ENCODE peak calls at places on chromosome 17, in nine cellular contexts. R is mucosa of descending colon, G is left ventricle myocardium inferior, U is AG10803, E is fibroblast of lung, J is fibroblast of the aortic adventitia, K is PC-3, L is astrocyte of the spinal cord, T is bronchial epithelial cell. Y is an unnamed sample.

GRCh38 chr17:21201302-21201602 is 12.7 kb downstream of the TMEM11 start:
- DNase-seq in E (no peak), K (peak), R (no peak), J (peak), T (peak), L (no peak), G (peak), U (peak), Y (no peak)

GRCh38 chr17:3827124-3827773 is 18.8 kb downstream of the NCBP3 start:
- DNase-seq in T (peak), E (peak), U (peak), R (no peak), G (no peak), K (peak), L (peak), J (peak), Y (peak)

GRCh38 chr17:65902165-65902564 is 289.8 kb downstream of the CEP112 start:
- DNase-seq in K (no peak), R (no peak), G (no peak), U (no peak), J (no peak), E (no peak), L (no peak), T (no peak), Y (no peak)

GRCh38 chr17:49557204-49558024 is 18.3 kb upstream of the NXPH3 start:
- DNase-seq in K (peak), J (peak), T (peak), L (peak), U (peak), R (no peak), G (no peak), E (peak), Y (peak)

GRCh38 chr17:29836643-29837042 is 93.4 kb downstream of the SSH2 start:
- DNase-seq in G (no peak), E (peak), K (no peak), R (no peak), L (no peak), U (peak), J (peak), T (no peak), Y (no peak)

GRCh38 chr17:16953841-16954240 is 18.1 kb downstream of the TNFRSF13B start:
- DNase-seq in U (no peak), L (no peak), J (no peak), E (no peak), T (no peak), R (no peak), K (no peak), G (no peak), Y (peak)

GRCh38 chr17:8131844-8132441 is 8.0 kb upstream of the HES7 start:
- DNase-seq in K (peak), U (no peak), T (peak), J (no peak), R (no peak), L (no peak), G (no peak), E (no peak), Y (no peak)

GRCh38 chr17:57340160-57340981 is 84.0 kb downstream of the MSI2 start:
- DNase-seq in G (no peak), L (no peak), J (no peak), K (no peak), T (no peak), U (no peak), E (no peak), R (no peak), Y (no peak)

GRCh38 chr17:45132569-45133463 is 501 bp upstream of the PLCD3 start:
- DNase-seq in E (peak), L (peak), R (peak), G (peak), J (peak), T (peak), U (peak), K (peak), Y (peak)

GRCh38 chr17:50123649-50124349 is 6.2 kb downstream of the SAMD14 start:
- DNase-seq in J (no peak), T (no peak), L (peak), E (no peak), G (no peak), U (no peak), R (no peak), K (no peak), Y (no peak)

GRCh38 chr17:35742496-35742895 is 10.5 kb downstream of the GAS2L2 start:
- DNase-seq in L (no peak), E (no peak), J (no peak), K (no peak), U (no peak), R (no peak), T (no peak), G (no peak), Y (no peak)

GRCh38 chr17:78366109-78366848 is 6.4 kb upstream of the SOCS3 start:
- DNase-seq in T (no peak), J (no peak), R (peak), U (no peak), L (peak), G (no peak), E (peak), K (no peak), Y (peak)

GRCh38 chr17:78360371-78361226 is 722 bp upstream of the SOCS3 start:
- DNase-seq in E (peak), L (peak), T (peak), U (peak), K (peak), G (peak), J (peak), R (peak), Y (peak)

GRCh38 chr17:57689254-57689653 is 55.8 kb downstream of the CCDC182 start:
- DNase-seq in K (no peak), E (no peak), U (no peak), J (no peak), T (no peak), R (no peak), L (no peak), G (no peak), Y (no peak)

DNA sequence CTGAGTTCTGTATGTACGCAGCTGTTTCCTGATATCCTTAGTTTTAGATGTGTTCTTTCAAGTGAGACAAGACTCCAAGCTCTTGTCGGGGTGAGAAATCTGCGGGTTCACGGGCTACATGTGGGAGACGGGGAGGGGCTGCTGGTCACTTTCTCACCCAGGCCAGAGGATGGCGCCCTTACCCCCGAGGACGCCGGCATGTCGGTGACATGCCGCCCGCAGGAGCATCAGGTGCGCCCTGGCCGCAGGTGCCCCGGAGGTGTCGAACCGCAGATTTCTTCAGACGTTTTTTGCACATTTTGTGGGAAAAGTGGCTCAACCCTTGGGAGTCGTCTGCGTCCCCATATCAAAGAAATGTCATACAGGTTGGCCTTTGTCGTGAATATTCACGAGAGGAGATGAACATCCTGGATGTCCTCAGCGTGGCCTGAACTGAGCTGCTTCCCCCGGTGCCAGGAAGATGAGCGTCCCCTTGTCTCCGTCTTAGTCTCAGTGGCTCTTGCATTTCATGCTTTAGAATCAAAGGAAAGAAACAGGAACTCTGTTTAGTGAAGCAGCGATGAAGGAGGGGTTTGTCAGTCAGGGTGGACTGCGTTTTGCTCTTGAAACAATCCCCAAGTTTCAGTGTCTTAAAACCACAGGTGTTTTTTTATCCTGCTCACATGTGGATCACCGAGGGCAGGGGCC is 75.3 kb upstream of the ZNF750 start:
- DNase-seq in G (no peak), R (peak), K (no peak), L (no peak), E (no peak), T (no peak), U (no peak), J (no peak), Y (no peak)
- TF ChIP-seq CTCF in G (no peak), R (no peak), K (peak), L (peak), E (no peak), T (peak), U (no peak), J (no peak), Y (no peak)

DNA sequence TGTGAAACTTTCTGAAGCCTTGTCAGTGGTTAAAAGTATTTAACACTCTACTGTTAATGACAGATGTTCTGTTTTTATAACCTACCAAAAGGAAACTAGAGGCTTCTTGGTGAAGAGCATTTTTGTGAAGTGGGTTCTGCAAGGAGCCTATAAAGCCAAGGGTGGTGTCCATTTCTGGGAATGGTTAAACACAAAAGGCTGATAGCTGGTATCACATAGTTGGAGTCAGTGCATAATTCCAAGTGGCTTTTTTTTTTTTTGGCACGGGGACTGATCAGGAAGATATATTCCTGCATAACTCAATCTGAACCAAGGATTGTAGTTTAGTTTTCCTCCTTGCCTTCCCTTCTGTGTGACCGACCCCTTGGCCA is 27.6 kb upstream of the KPNB1 start:
- DNase-seq in G (no peak), E (no peak), T (no peak), K (no peak), J (peak), R (no peak), U (no peak), L (no peak), Y (no peak)
- H3K4me3 ChIP-seq in G (no peak), E (no peak), T (no peak), K (peak), J (no peak), R (no peak), U (no peak), L (no peak), Y (no peak)

GRCh38 chr17:62998665-62999393 is 32.8 kb downstream of the TANC2 start:
- DNase-seq in G (no peak), T (peak), L (no peak), R (no peak), E (no peak), J (peak), U (no peak), K (peak), Y (no peak)

GRCh38 chr17:62996221-62996620 is 30.2 kb downstream of the TANC2 start:
- DNase-seq in E (no peak), J (no peak), K (no peak), G (no peak), U (no peak), T (no peak), R (no peak), L (no peak), Y (no peak)

GRCh38 chr17:62994931-62995330 is 28.9 kb downstream of the TANC2 start:
- DNase-seq in G (no peak), U (peak), T (peak), R (no peak), L (no peak), E (peak), K (no peak), J (peak), Y (peak)

GRCh38 chr17:62995377-62995885 is 29.4 kb downstream of the TANC2 start:
- DNase-seq in J (peak), U (peak), E (peak), L (peak), T (no peak), K (peak), G (no peak), R (no peak), Y (peak)
- TF ChIP-seq CTCF in J (peak), U (peak), E (peak), L (peak), T (peak), K (peak), G (peak), R (no peak), Y (peak)

GRCh38 chr17:47275245-47275984 is 21.8 kb downstream of the ITGB3 start:
- DNase-seq in E (peak), J (peak), K (peak), T (peak), U (peak), R (peak), G (peak), L (peak), Y (peak)

GRCh38 chr17:47277921-47278320 is 24.3 kb downstream of the ITGB3 start:
- DNase-seq in U (peak), K (no peak), L (no peak), E (peak), R (no peak), J (no peak), T (no peak), G (no peak), Y (no peak)

GRCh38 chr17:47276868-47277267 is 23.2 kb downstream of the ITGB3 start:
- DNase-seq in U (peak), L (peak), K (peak), T (peak), G (peak), R (no peak), E (peak), J (peak), Y (peak)

GRCh38 chr17:47274319-47275069 is 20.9 kb downstream of the ITGB3 start:
- DNase-seq in R (no peak), K (no peak), L (no peak), J (no peak), G (no peak), E (no peak), U (no peak), T (no peak), Y (no peak)

DNA sequence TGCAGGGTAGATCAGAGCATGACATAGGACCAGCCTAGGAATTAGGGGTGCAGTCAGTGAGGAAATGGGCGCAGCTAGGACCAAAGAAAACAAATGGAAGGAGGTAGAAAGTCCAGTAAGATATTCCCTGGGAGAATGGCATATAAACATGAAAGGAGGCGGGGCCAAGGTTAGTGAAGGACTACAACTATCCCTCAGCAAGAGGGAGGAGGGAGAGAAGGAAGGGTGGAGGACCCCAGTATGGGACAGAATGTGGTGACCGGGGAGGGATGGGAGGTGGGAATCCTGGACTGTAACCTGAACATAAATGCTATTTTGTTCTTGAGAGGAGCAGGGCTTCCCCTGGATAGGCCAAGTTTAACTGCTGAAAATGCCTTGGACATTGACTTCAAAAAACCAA is 22.8 kb downstream of the ITGB3 start:
- DNase-seq in E (no peak), G (no peak), R (no peak), L (no peak), T (no peak), K (no peak), J (no peak), U (no peak), Y (no peak)
- H3K4me3 ChIP-seq in E (no peak), G (no peak), R (no peak), L (no peak), T (no peak), K (no peak), J (no peak), U (no peak), Y (no peak)

GRCh38 chr17:81523139-81524062 is 4.8 kb upstream of the FSCN2 start:
- DNase-seq in U (peak), G (no peak), L (no peak), E (peak), J (peak), K (peak), T (no peak), R (no peak), Y (peak)
- TF ChIP-seq CTCF in U (peak), G (no peak), L (peak), E (peak), J (peak), K (no peak), T (peak), R (no peak), Y (peak)

DNA sequence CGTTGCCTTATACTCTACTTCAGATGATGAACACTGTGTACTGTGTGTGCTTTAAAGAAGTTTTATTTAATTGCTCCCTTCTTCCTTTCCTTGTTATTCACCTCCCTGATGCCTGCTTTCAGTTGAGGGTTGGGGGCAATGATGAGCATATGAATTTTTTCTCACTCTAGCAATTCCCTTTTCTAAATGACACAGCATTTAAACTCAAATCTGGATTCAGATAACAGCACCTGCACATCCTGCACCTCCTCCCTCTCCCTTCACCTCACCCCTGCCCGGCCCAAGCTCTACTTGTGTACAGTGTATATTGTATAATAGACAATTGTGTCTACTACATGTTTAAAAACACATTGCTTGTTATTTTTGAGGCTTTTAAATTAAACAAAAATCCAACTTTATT is 13.0 kb upstream of the PNPO start:
- DNase-seq in L (no peak), R (no peak), K (no peak), U (no peak), J (no peak), G (no peak), T (no peak), E (no peak), Y (no peak)
- H3K4me3 ChIP-seq in L (no peak), R (no peak), K (no peak), U (no peak), J (no peak), G (no peak), T (no peak), E (no peak), Y (no peak)

GRCh38 chr17:72077326-72077960 is 43.4 kb upstream of the SOX9 start:
- DNase-seq in R (no peak), J (no peak), K (peak), E (no peak), L (no peak), T (peak), G (no peak), U (no peak), Y (no peak)
- TF ChIP-seq CTCF in R (no peak), J (no peak), K (peak), E (no peak), L (no peak), T (peak), G (no peak), U (no peak), Y (no peak)